ENCODE peak calls at places on chromosomes 11 and 22, in eight cellular contexts. A, W, G, S, C, U, F and D are unnamed samples.

GRCh38 chr11:20158597-20159257 is 1.5 kb downstream of the DBX1 start:
- DNase-seq in A (peak; percentile 85), U (no peak), F (peak; percentile 68), W (no peak), S (no peak), C (peak; percentile 42), G (peak; percentile 80), D (no peak)

GRCh38 chr11:77140231-77140959 is 12.3 kb downstream of the MYO7A start:
- DNase-seq in S (no peak), C (no peak), A (peak; percentile 60), U (no peak), W (no peak), G (peak; percentile 92), F (peak; percentile 37), D (no peak)

GRCh38 chr22:33848251-33848650 is 72.0 kb downstream of the LARGE1 start:
- DNase-seq in A (no peak), S (no peak), W (no peak), U (no peak), F (no peak), G (no peak), C (no peak), D (no peak)

GRCh38 chr11:117831661-117832415 is 7.3 kb upstream of the FXYD2 start:
- DNase-seq in C (no peak), F (peak; percentile 11), S (no peak), W (no peak), G (no peak), A (peak; percentile 41), U (no peak), D (no peak)

GRCh38 chr11:116180806-116181600 is 591.8 kb downstream of the BUD13 start:
- DNase-seq in F (no peak), U (no peak), G (no peak), A (no peak), C (no peak), S (no peak), W (no peak), D (no peak)

GRCh38 chr11:32068134-32068533 is 22.7 kb upstream of the RCN1 start:
- DNase-seq in F (no peak), S (no peak), W (no peak), G (peak; percentile 74), C (no peak), A (no peak), U (no peak), D (no peak)

GRCh38 chr11:28342704-28343103 is 234.5 kb downstream of the METTL15 start:
- DNase-seq in U (no peak), C (no peak), F (no peak), S (no peak), W (no peak), A (no peak), G (peak; percentile 41), D (no peak)

GRCh38 chr11:17371614-17372013 is 16.8 kb downstream of the KCNJ11 start:
- DNase-seq in W (no peak), U (no peak), S (no peak), G (peak; percentile 66), F (no peak), C (no peak), A (no peak), D (no peak)

GRCh38 chr11:17719940-17720795 is 797 bp downstream of the MYOD1 start:
- DNase-seq in C (peak; percentile 81), A (peak; percentile 55), W (no peak), F (no peak), S (no peak), G (peak; percentile 40), U (no peak), D (no peak)

GRCh38 chr11:13110929-13111812 is 102.1 kb downstream of the RASSF10 start:
- DNase-seq in G (peak; percentile 69), W (no peak), F (no peak), A (no peak), S (no peak), U (peak; percentile 51), C (no peak), D (no peak)

GRCh38 chr22:47175151-47175760 is 412.8 kb downstream of the TBC1D22A start:
- DNase-seq in S (no peak), W (no peak), F (no peak), A (no peak), U (no peak), C (no peak), G (peak; percentile 86), D (peak; percentile 57)

GRCh38 chr22:45010532-45010900 is 711 bp upstream of the PHF21B start:
- DNase-seq in F (no peak), S (no peak), A (no peak), G (no peak), U (peak; percentile 13), C (no peak), W (no peak), D (no peak)

GRCh38 chr22:17836977-17837742 is 62.9 kb upstream of the BID start:
- DNase-seq in C (no peak), U (no peak), F (no peak), G (no peak), S (no peak), A (no peak), W (no peak), D (no peak)

GRCh38 chr11:5831196-5831829 is 10.4 kb downstream of the OR52E6 start:
- DNase-seq in S (no peak), U (no peak), G (no peak), F (no peak), C (no peak), A (no peak), W (no peak), D (no peak)

GRCh38 chr22:31944700-31945477 is 554 bp downstream of the YWHAH start:
- DNase-seq in S (peak; percentile 53), F (peak; percentile 55), A (no peak), C (peak; percentile 60), G (peak; percentile 19), U (peak; percentile 16), W (peak; percentile 28), D (peak; percentile 83)

GRCh38 chr11:94154095-94154856 is 25.6 kb downstream of the PANX1 start:
- DNase-seq in G (no peak), W (no peak), S (no peak), C (no peak), F (no peak), A (no peak), U (no peak), D (no peak)

GRCh38 chr22:23073506-23074229 is 3.3 kb downstream of the GNAZ start:
- DNase-seq in F (no peak), A (peak; percentile 41), G (no peak), S (no peak), U (no peak), W (no peak), C (no peak), D (peak; percentile 39)

DNA sequence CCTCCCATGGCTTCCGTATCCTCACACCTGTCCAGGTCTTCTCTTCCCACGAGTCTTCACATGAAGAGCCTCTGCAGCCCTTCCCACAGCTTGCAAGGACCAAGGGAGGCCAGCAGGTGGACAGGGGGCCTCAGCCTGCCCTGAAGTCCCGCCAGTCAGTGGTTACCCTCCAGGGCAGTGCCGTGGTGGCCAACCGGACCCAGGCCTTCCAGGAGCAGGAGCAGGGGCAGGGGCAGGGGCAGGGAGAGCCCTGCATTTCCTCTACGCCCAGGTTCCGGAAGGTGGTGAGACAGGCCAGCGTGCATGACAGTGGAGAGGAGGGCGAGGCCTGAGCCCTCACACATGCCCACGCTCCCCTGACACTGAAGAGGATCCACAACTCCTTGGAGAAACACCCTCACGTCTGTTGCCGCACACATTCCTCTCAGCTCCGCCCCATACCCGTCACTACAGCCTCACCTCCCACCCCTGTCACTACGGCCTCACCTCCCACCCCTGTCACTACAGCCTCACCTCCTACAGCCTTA is 8.3 kb downstream of the SSH3 start:
- DNase-seq in U (no peak), W (no peak), G (no peak), S (no peak), C (peak; percentile 64), A (no peak), F (no peak), D (peak; percentile 61)
- H3K27ac ChIP-seq in U (no peak overlapping the region), W (no peak overlapping the region), G (no peak overlapping the region), S (peak overlapping the region; percentile 66), C (peak overlapping the region; percentile 37), A (no peak overlapping the region), F (no peak overlapping the region), D (no peak overlapping the region)

GRCh38 chr22:43092085-43092484 is 2.9 kb upstream of the TTLL1 start:
- DNase-seq in C (no peak), U (no peak), G (no peak), A (no peak), F (no peak), S (no peak), W (no peak), D (no peak)
- H3K4me3 ChIP-seq in C (no peak overlapping the region), U (no peak overlapping the region), G (no peak overlapping the region), A (no peak overlapping the region), F (no peak overlapping the region), S (no peak overlapping the region), W (no peak overlapping the region), D (no peak overlapping the region)

GRCh38 chr22:37815593-37815992 is 7.6 kb upstream of the GALR3 start:
- DNase-seq in U (no peak), A (no peak), S (no peak), G (no peak), C (no peak), W (no peak), F (no peak), D (no peak)
- H3K4me1 ChIP-seq in U (peaks cover 4% of the 10 kb centered on the region), A (peaks cover 13% of the 10 kb centered on the region), S (peaks cover 16% of the 10 kb centered on the region), G (peaks cover 3% of the 10 kb centered on the region), C (peaks cover 20% of the 10 kb centered on the region), W (peaks cover 16% of the 10 kb centered on the region), F (peaks cover 34% of the 10 kb centered on the region), D (peaks cover 19% of the 10 kb centered on the region)

GRCh38 chr11:114280696-114281095 is 15.5 kb upstream of the NNMT start:
- DNase-seq in W (no peak), F (no peak), C (peak; percentile 44), U (peak; percentile 67), G (peak; percentile 95), A (no peak), S (peak; percentile 59), D (peak; percentile 85)

GRCh38 chr11:114277637-114278341 is 18.4 kb upstream of the NNMT start:
- DNase-seq in A (no peak), F (no peak), C (no peak), S (no peak), G (no peak), W (no peak), U (no peak), D (no peak)

GRCh38 chr11:114278342-114279065 is 17.7 kb upstream of the NNMT start:
- DNase-seq in A (no peak), F (no peak), S (no peak), W (no peak), G (no peak), U (no peak), C (no peak), D (no peak)

GRCh38 chr11:114281388-114281956 is 14.7 kb upstream of the NNMT start:
- DNase-seq in W (no peak), F (no peak), U (no peak), G (peak; percentile 59), C (no peak), A (no peak), S (no peak), D (no peak)

DNA sequence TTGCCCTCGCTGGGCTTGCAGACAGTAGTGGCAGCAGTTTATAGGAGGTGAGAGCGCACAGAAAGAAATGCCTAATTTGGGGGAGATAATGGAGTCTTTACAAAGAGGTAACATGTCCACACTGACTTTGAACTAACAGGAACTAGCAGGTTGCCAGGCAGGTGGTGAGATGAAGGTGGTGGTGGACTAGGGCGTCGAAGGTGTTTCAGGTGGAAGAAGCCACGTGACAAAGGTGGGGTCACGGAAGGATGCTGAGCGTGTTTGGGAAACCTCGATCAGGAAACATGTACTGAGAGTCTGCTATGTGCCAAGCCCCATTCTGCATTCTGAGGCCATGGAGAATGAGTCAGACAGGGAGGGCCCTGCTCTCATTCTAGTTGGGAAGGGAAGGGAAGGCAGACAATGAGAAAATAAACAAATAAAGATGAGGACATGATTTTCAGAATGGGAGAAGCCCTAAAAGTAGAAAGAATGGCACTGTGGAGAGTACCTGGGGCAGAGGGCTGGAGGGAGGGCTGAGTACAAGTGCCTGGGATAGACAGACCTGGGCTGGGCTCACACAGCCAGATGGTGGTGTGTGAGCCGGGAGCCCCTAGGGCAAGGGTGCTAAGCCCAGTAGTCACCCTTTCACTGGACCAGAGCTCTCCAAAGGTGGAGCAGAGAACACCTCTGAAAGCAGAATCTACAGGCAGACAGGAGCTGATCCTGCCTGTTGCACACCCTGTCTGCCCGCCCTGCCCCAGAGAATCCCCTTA is 16.2 kb upstream of the NNMT start:
- DNase-seq in A (no peak), F (no peak), W (no peak), S (no peak), U (no peak), C (no peak), G (peak; percentile 54), D (no peak)
- H3K27ac ChIP-seq in A (no peak overlapping the region), F (no peak overlapping the region), W (no peak overlapping the region), S (no peak overlapping the region), U (peak overlapping the region; percentile 97), C (peak overlapping the region; percentile 71), G (no peak overlapping the region), D (peak overlapping the region; percentile 69)